ENCODE peak calls at places on chromosomes 2 and 18, in eight cellular contexts. One of them, this sample, is unnamed.
A peak's percentile ranks its signal among the peaks of the same experiment; 100 is the strongest.

GRCh38 chr2:669323-669722 is 7.9 kb downstream of the TMEM18 start:
- DNase-seq in left lobe of liver: no peak
- DNase-seq in stimulated activated CD4-positive, alpha-beta T cell treated with anti-CD3 and anti-CD28 coated beads, TNF-alpha, amount 100 ng/mL, for 1 hour: no peak
- DNase-seq in glutamatergic neuron: no peak
- DNase-seq in pancreas: no peak
- DNase-seq in activated CD4-positive, alpha-beta T cell treated with anti-CD3 and anti-CD28 coated beads, Interleukin-2, amount 50 U/mL, for 24 hours: no peak
- DNase-seq in germinal center: no peak
- DNase-seq in mesothelial cell of epicardium: no peak
- DNase-seq in this sample: no peak

GRCh38 chr2:220147186-220147585 is 519.8 kb downstream of the SLC4A3 start:
- DNase-seq in left lobe of liver: no peak
- DNase-seq in stimulated activated CD4-positive, alpha-beta T cell treated with anti-CD3 and anti-CD28 coated beads, TNF-alpha, amount 100 ng/mL, for 1 hour: no peak
- DNase-seq in glutamatergic neuron: no peak
- DNase-seq in pancreas: no peak
- DNase-seq in activated CD4-positive, alpha-beta T cell treated with anti-CD3 and anti-CD28 coated beads, Interleukin-2, amount 50 U/mL, for 24 hours: no peak
- DNase-seq in germinal center: no peak
- DNase-seq in mesothelial cell of epicardium: no peak
- DNase-seq in this sample: no peak

GRCh38 chr2:85971369-85971768 is 82.6 kb upstream of the ST3GAL5 start:
- DNase-seq in left lobe of liver: no peak
- DNase-seq in stimulated activated CD4-positive, alpha-beta T cell treated with anti-CD3 and anti-CD28 coated beads, TNF-alpha, amount 100 ng/mL, for 1 hour: no peak
- DNase-seq in glutamatergic neuron: no peak
- DNase-seq in pancreas: no peak
- DNase-seq in activated CD4-positive, alpha-beta T cell treated with anti-CD3 and anti-CD28 coated beads, Interleukin-2, amount 50 U/mL, for 24 hours: no peak
- DNase-seq in germinal center: no peak
- DNase-seq in mesothelial cell of epicardium: no peak
- DNase-seq in this sample: no peak

GRCh38 chr2:134466141-134466540 is 212.3 kb downstream of the MGAT5 start:
- DNase-seq in left lobe of liver: no peak
- DNase-seq in stimulated activated CD4-positive, alpha-beta T cell treated with anti-CD3 and anti-CD28 coated beads, TNF-alpha, amount 100 ng/mL, for 1 hour: no peak
- DNase-seq in glutamatergic neuron: peak; percentile 46
- DNase-seq in pancreas: no peak
- DNase-seq in activated CD4-positive, alpha-beta T cell treated with anti-CD3 and anti-CD28 coated beads, Interleukin-2, amount 50 U/mL, for 24 hours: no peak
- DNase-seq in germinal center: no peak
- DNase-seq in mesothelial cell of epicardium: peak; percentile 25
- DNase-seq in this sample: peak; percentile 81

GRCh38 chr2:235709124-235709813 is 215.4 kb downstream of the AGAP1 start:
- DNase-seq in left lobe of liver: no peak
- DNase-seq in stimulated activated CD4-positive, alpha-beta T cell treated with anti-CD3 and anti-CD28 coated beads, TNF-alpha, amount 100 ng/mL, for 1 hour: no peak
- DNase-seq in glutamatergic neuron: no peak
- DNase-seq in pancreas: no peak
- DNase-seq in activated CD4-positive, alpha-beta T cell treated with anti-CD3 and anti-CD28 coated beads, Interleukin-2, amount 50 U/mL, for 24 hours: no peak
- DNase-seq in germinal center: no peak
- DNase-seq in mesothelial cell of epicardium: no peak
- DNase-seq in this sample: no peak

GRCh38 chr2:170492010-170492409 is 223.1 kb upstream of the SP5 start:
- DNase-seq in left lobe of liver: no peak
- DNase-seq in stimulated activated CD4-positive, alpha-beta T cell treated with anti-CD3 and anti-CD28 coated beads, TNF-alpha, amount 100 ng/mL, for 1 hour: no peak
- DNase-seq in glutamatergic neuron: no peak
- DNase-seq in pancreas: no peak
- DNase-seq in activated CD4-positive, alpha-beta T cell treated with anti-CD3 and anti-CD28 coated beads, Interleukin-2, amount 50 U/mL, for 24 hours: no peak
- DNase-seq in germinal center: no peak
- DNase-seq in mesothelial cell of epicardium: no peak
- DNase-seq in this sample: no peak

GRCh38 chr18:62354171-62354570 is 29.1 kb downstream of the TNFRSF11A start:
- DNase-seq in left lobe of liver: no peak
- DNase-seq in stimulated activated CD4-positive, alpha-beta T cell treated with anti-CD3 and anti-CD28 coated beads, TNF-alpha, amount 100 ng/mL, for 1 hour: no peak
- DNase-seq in glutamatergic neuron: no peak
- DNase-seq in pancreas: no peak
- DNase-seq in activated CD4-positive, alpha-beta T cell treated with anti-CD3 and anti-CD28 coated beads, Interleukin-2, amount 50 U/mL, for 24 hours: no peak
- DNase-seq in germinal center: no peak
- DNase-seq in mesothelial cell of epicardium: no peak
- DNase-seq in this sample: no peak

GRCh38 chr18:21484851-21485636 is 115.5 kb downstream of the ESCO1 start:
- DNase-seq in left lobe of liver: no peak
- DNase-seq in stimulated activated CD4-positive, alpha-beta T cell treated with anti-CD3 and anti-CD28 coated beads, TNF-alpha, amount 100 ng/mL, for 1 hour: no peak
- DNase-seq in glutamatergic neuron: no peak
- DNase-seq in pancreas: no peak
- DNase-seq in activated CD4-positive, alpha-beta T cell treated with anti-CD3 and anti-CD28 coated beads, Interleukin-2, amount 50 U/mL, for 24 hours: no peak
- DNase-seq in germinal center: no peak
- DNase-seq in mesothelial cell of epicardium: no peak
- DNase-seq in this sample: no peak

GRCh38 chr2:241770185-241770935 is 6.3 kb upstream of the GAL3ST2 start:
- DNase-seq in left lobe of liver: peak; percentile 87
- DNase-seq in stimulated activated CD4-positive, alpha-beta T cell treated with anti-CD3 and anti-CD28 coated beads, TNF-alpha, amount 100 ng/mL, for 1 hour: no peak
- DNase-seq in glutamatergic neuron: peak; percentile 16
- DNase-seq in pancreas: no peak
- DNase-seq in activated CD4-positive, alpha-beta T cell treated with anti-CD3 and anti-CD28 coated beads, Interleukin-2, amount 50 U/mL, for 24 hours: no peak
- DNase-seq in germinal center: no peak
- DNase-seq in mesothelial cell of epicardium: no peak
- DNase-seq in this sample: no peak

GRCh38 chr2:69917854-69918253 is 2.9 kb downstream of the MXD1 start:
- DNase-seq in left lobe of liver: no peak
- DNase-seq in stimulated activated CD4-positive, alpha-beta T cell treated with anti-CD3 and anti-CD28 coated beads, TNF-alpha, amount 100 ng/mL, for 1 hour: no peak
- DNase-seq in glutamatergic neuron: no peak
- DNase-seq in pancreas: no peak
- DNase-seq in activated CD4-positive, alpha-beta T cell treated with anti-CD3 and anti-CD28 coated beads, Interleukin-2, amount 50 U/mL, for 24 hours: no peak
- DNase-seq in germinal center: no peak
- DNase-seq in mesothelial cell of epicardium: no peak
- DNase-seq in this sample: no peak

GRCh38 chr2:20543579-20543887 is 96.7 kb downstream of the RHOB start:
- DNase-seq in left lobe of liver: no peak
- DNase-seq in stimulated activated CD4-positive, alpha-beta T cell treated with anti-CD3 and anti-CD28 coated beads, TNF-alpha, amount 100 ng/mL, for 1 hour: no peak
- DNase-seq in glutamatergic neuron: no peak
- DNase-seq in pancreas: no peak
- DNase-seq in activated CD4-positive, alpha-beta T cell treated with anti-CD3 and anti-CD28 coated beads, Interleukin-2, amount 50 U/mL, for 24 hours: no peak
- DNase-seq in germinal center: no peak
- DNase-seq in mesothelial cell of epicardium: no peak
- DNase-seq in this sample: peak; percentile 63

GRCh38 chr2:24456610-24457556 is 34.2 kb upstream of the NCOA1 start:
- DNase-seq in left lobe of liver: no peak
- DNase-seq in stimulated activated CD4-positive, alpha-beta T cell treated with anti-CD3 and anti-CD28 coated beads, TNF-alpha, amount 100 ng/mL, for 1 hour: no peak
- DNase-seq in glutamatergic neuron: no peak
- DNase-seq in pancreas: no peak
- DNase-seq in activated CD4-positive, alpha-beta T cell treated with anti-CD3 and anti-CD28 coated beads, Interleukin-2, amount 50 U/mL, for 24 hours: no peak
- DNase-seq in germinal center: no peak
- DNase-seq in mesothelial cell of epicardium: no peak
- DNase-seq in this sample: peak; percentile 65

This sample was measured in WERI-Rb-1.